ENCODE peak calls at places on chromosomes 5 and 9, in five cellular contexts. N, T, H, S and G are unnamed samples.

GRCh38 chr9:95313010-95313498 is 4.5 kb downstream of the FANCC start:
- DNase-seq in N (no peak), T (no peak), H (peak; percentile 89), S (peak; percentile 86), G (peak; percentile 81)

GRCh38 chr5:132485641-132486317 is 4.8 kb downstream of the IRF1 start:
- DNase-seq in N (no peak), T (no peak), H (peak; percentile 59), S (no peak), G (peak; percentile 10)

GRCh38 chr5:30152431-30152830 is 1041.1 kb upstream of the CDH6 start:
- DNase-seq in N (no peak), T (no peak), H (no peak), S (no peak), G (no peak)

GRCh38 chr5:132500931-132501628 is 10.5 kb upstream of the IRF1 start:
- DNase-seq in N (no peak), T (peak; percentile 81), H (peak; percentile 77), S (peak; percentile 74), G (no peak)

GRCh38 chr5:133889271-133889905 is 79.0 kb downstream of the C5orf15 start:
- DNase-seq in N (no peak), T (no peak), H (peak; percentile 26), S (no peak), G (no peak)

GRCh38 chr5:125659316-125660071 is 763.7 kb upstream of the GRAMD2B start:
- DNase-seq in N (no peak), T (no peak), H (no peak), S (no peak), G (no peak)

GRCh38 chr9:89890326-89890980 is 285.6 kb downstream of the GADD45G start:
- DNase-seq in N (no peak), T (no peak), H (no peak), S (no peak), G (no peak)

GRCh38 chr9:5395428-5395827 is 42.3 kb downstream of the PLGRKT start:
- DNase-seq in N (no peak), T (no peak), H (no peak), S (no peak), G (no peak)

GRCh38 chr5:130939059-130939458 is 226.0 kb downstream of the HINT1 start:
- DNase-seq in N (no peak), T (no peak), H (no peak), S (no peak), G (no peak)

GRCh38 chr9:5633243-5633642 is 4.3 kb downstream of the RIC1 start:
- DNase-seq in N (no peak), T (no peak), H (no peak), S (no peak), G (no peak)

GRCh38 chr5:56530031-56530430 is 285.3 kb upstream of the MAP3K1 start:
- DNase-seq in N (no peak), T (no peak), H (no peak), S (no peak), G (no peak)
- H3K27ac ChIP-seq in N (no peak overlapping the region), T (no peak overlapping the region), H (no peak overlapping the region), S (peak overlapping the region; percentile 27), G (no peak overlapping the region)

GRCh38 chr5:51416149-51416548 is 32.9 kb downstream of the ISL1 start:
- DNase-seq in N (no peak), T (no peak), H (no peak), S (no peak), G (no peak)
- TF ChIP-seq CTCF in N (no peak), T (no peak), H (no peak), S (no peak), G (no peak)

GRCh38 chr5:13574634-13575033 is 369.9 kb downstream of the DNAH5 start:
- DNase-seq in N (no peak), T (no peak), H (no peak), S (no peak), G (no peak)
- H3K27me3 ChIP-seq in N (no peaks in the 10 kb centered on the region), T (no peaks in the 10 kb centered on the region), H (no peaks in the 10 kb centered on the region), S (no peaks in the 10 kb centered on the region), G (no peaks in the 10 kb centered on the region)

DNA sequence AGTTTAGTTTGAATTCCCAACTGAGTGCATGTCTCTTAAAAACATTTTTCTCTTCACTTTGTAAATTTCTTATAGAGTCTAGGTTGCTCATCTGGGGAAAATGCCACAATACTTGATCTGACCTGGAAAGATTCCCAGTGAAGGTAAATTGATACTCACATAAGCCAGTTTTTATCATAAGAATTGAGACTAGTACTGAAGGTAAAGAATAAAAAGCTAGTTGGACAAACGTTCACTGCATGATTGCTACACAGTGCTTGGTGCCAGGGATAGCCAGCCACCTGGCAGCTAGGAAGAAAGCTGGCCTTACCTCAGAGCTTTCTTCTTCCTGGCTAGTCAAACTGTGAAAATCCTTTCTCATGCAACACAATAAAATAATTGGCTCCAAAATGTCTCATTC is 77.1 kb downstream of the MUSK start:
- DNase-seq in N (no peak), T (no peak), H (no peak), S (no peak), G (no peak)
- H3K27ac ChIP-seq in N (peak overlapping the region; percentile 30), T (no peak overlapping the region), H (no peak overlapping the region), S (no peak overlapping the region), G (no peak overlapping the region)